ENCODE peak calls at places on chromosomes 4 and X, in eight cellular contexts. I is RWPE1, E is ascending aorta, G is aorta, D is prostate gland, S is DND-41, U is IMR-90, T is caudate nucleus. K is an unnamed sample.

GRCh38 chr4:101969965-101970364 is 179.4 kb downstream of the BANK1 start:
- DNase-seq in I (no peak), E (no peak), G (no peak), D (no peak), S (no peak), U (no peak), T (no peak), K (no peak)

GRCh38 chrX:134685662-134686061 is 27.4 kb upstream of the PLAC1 start:
- DNase-seq in I (no peak), E (no peak), G (no peak), D (no peak), S (no peak), U (peak; percentile 55), T (no peak), K (no peak)

GRCh38 chr4:143384381-143384994 is 47.8 kb downstream of the GAB1 start:
- DNase-seq in I (no peak), E (no peak), G (no peak), D (no peak), S (no peak), U (peak; percentile 47), T (no peak), K (no peak)

GRCh38 chr4:150366487-150366999 is 215.4 kb upstream of the MAB21L2 start:
- DNase-seq in I (no peak), E (no peak), G (no peak), D (no peak), S (no peak), U (no peak), T (no peak), K (no peak)

GRCh38 chr4:110064295-110064694 is 134.1 kb downstream of the ELOVL6 start:
- DNase-seq in I (no peak), E (no peak), G (no peak), D (no peak), S (no peak), U (no peak), T (no peak), K (no peak)

GRCh38 chr4:113639311-113639710 is 122.2 kb downstream of the CAMK2D start:
- DNase-seq in I (no peak), E (no peak), G (no peak), D (no peak), S (no peak), U (no peak), T (no peak), K (no peak)

GRCh38 chr4:1019320-1019719 is 7.9 kb downstream of the FGFRL1 start:
- DNase-seq in I (no peak), E (no peak), G (no peak), D (no peak), S (no peak), U (no peak), T (no peak), K (no peak)

GRCh38 chr4:157895205-157895604 is 277.6 kb downstream of the GASK1B start:
- DNase-seq in I (no peak), E (no peak), G (no peak), D (no peak), S (no peak), U (no peak), T (no peak), K (no peak)

GRCh38 chr4:184599492-184600135 is 49.6 kb downstream of the CASP3 start:
- DNase-seq in I (no peak), E (no peak), G (no peak), D (no peak), S (no peak), U (peak; percentile 86), T (no peak), K (no peak)

GRCh38 chr4:67892905-67893304 is 9.1 kb upstream of the TMPRSS11D start:
- DNase-seq in I (no peak), E (no peak), G (no peak), D (no peak), S (no peak), U (no peak), T (no peak), K (no peak)

GRCh38 chr4:54372951-54373350 is 143.9 kb downstream of the PDGFRA start:
- DNase-seq in I (no peak), E (no peak), G (no peak), D (no peak), S (no peak), U (no peak), T (no peak), K (no peak)

GRCh38 chr4:151768835-151769234 is 8.0 kb upstream of the GATB start:
- DNase-seq in I (no peak), E (no peak), G (no peak), D (no peak), S (no peak), U (no peak), T (no peak), K (no peak)

GRCh38 chrX:118272237-118272636 is 73.7 kb upstream of the WDR44 start:
- DNase-seq in I (peak; percentile 29), E (no peak), G (no peak), D (no peak), S (no peak), U (peak; percentile 52), T (no peak), K (no peak)

GRCh38 chr4:136337216-136337615 is 1195.1 kb downstream of the PCDH18 start:
- DNase-seq in I (no peak), E (no peak), G (no peak), D (no peak), S (no peak), U (no peak), T (no peak), K (no peak)

GRCh38 chrX:100615015-100615414 is 21.6 kb downstream of the TSPAN6 start:
- DNase-seq in I (peak; percentile 3), E (no peak), G (no peak), D (peak; percentile 4), S (no peak), U (peak; percentile 68), T (no peak), K (no peak)

GRCh38 chrX:154063234-154063633 is 34.3 kb downstream of the MECP2 start:
- DNase-seq in I (no peak), E (no peak), G (no peak), D (no peak), S (no peak), U (no peak), T (no peak), K (no peak)

GRCh38 chrX:9147086-9147485 is 113.2 kb upstream of the FAM9B start:
- DNase-seq in I (no peak), E (no peak), G (no peak), D (no peak), S (no peak), U (no peak), T (no peak), K (no peak)

DNA sequence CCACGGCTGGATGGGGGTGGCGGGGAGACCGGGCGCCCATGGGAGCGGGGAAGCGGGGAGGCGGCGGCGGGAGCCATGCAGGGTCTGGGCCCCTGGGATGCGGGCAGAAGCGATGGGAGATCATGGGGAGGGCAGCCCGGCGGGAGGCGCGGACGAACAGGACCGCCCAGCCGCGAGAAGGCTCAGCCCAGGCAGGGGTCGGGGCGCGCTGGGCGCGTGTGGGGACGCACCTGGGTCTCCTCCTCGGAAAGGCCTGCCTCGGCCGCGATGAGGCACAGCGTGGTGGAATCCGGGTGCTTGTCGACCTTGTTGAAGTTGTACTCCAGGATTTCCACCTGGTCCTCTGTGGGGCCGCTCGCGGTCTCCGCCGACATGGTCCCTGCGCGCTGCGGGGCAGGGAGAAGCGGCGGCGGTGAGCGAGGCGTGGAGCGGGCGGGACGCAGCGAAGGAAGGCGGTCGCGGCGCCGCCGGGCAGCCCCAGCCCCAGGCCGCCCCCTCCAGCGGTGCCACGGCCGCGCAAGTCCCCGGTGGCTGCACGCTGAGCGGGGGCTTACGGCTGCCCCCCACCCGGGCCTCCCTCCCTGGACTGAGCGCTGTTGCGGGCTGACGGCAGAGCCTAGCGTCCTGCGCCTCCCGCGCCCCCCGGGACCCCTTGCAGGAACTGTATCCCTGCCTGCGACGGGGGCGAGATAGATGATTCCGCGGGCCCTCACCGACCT is 25.3 kb downstream of the HOPX start:
- DNase-seq in I (peak; percentile 23), E (no peak), G (peak; percentile 78), D (no peak), S (no peak), U (no peak), T (no peak), K (peak; percentile 36)
- H3K27ac ChIP-seq in I (peak overlapping the region; percentile 76), E (no peak overlapping the region), G (no peak overlapping the region), D (peak overlapping the region; percentile 66), S (no peak overlapping the region), U (no peak overlapping the region), T (peak overlapping the region; percentile 50), K (peak overlapping the region; percentile 26)

DNA sequence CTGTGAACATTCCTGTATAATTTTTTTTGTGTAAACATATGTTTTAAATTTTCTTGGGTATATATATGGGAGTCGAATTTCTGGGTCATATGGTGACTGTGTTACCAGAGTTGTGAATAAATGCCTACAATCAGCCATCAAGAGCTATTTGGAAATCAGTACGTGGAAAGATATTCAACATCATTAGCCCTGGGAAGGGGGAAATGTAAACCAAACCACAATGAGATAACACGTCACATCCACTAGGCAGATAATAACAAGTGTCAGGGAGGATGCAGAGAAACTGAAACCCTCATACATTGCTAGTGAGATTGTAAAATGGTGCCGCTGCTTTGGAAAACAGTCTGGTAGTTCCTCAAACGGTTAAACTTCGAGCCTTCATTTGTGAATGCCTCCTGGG is 43.9 kb downstream of the LUZP4 start:
- DNase-seq in I (no peak), E (no peak), G (no peak), D (no peak), S (no peak), U (peak; percentile 7), T (no peak), K (no peak)
- H3K27ac ChIP-seq in I (no peak overlapping the region), E (peak overlapping the region; percentile 61), G (no peak overlapping the region), D (no peak overlapping the region), S (no peak overlapping the region), U (no peak overlapping the region), T (no peak overlapping the region), K (no peak overlapping the region)

GRCh38 chr4:61773655-61774245 is 573.6 kb downstream of the ADGRL3 start:
- DNase-seq in I (no peak), E (no peak), G (no peak), D (no peak), S (no peak), U (no peak), T (no peak), K (no peak)
- H3K27ac ChIP-seq in I (no peak overlapping the region), E (no peak overlapping the region), G (no peak overlapping the region), D (no peak overlapping the region), S (no peak overlapping the region), U (no peak overlapping the region), T (no peak overlapping the region), K (no peak overlapping the region)

GRCh38 chr4:21806991-21807390 is 141.6 kb downstream of the KCNIP4 start:
- DNase-seq in I (no peak), E (no peak), G (no peak), D (no peak), S (no peak), U (no peak), T (no peak), K (no peak)

GRCh38 chr4:21802406-21802805 is 146.2 kb downstream of the KCNIP4 start:
- DNase-seq in I (peak; percentile 44), E (no peak), G (no peak), D (no peak), S (no peak), U (no peak), T (no peak), K (no peak)

DNA sequence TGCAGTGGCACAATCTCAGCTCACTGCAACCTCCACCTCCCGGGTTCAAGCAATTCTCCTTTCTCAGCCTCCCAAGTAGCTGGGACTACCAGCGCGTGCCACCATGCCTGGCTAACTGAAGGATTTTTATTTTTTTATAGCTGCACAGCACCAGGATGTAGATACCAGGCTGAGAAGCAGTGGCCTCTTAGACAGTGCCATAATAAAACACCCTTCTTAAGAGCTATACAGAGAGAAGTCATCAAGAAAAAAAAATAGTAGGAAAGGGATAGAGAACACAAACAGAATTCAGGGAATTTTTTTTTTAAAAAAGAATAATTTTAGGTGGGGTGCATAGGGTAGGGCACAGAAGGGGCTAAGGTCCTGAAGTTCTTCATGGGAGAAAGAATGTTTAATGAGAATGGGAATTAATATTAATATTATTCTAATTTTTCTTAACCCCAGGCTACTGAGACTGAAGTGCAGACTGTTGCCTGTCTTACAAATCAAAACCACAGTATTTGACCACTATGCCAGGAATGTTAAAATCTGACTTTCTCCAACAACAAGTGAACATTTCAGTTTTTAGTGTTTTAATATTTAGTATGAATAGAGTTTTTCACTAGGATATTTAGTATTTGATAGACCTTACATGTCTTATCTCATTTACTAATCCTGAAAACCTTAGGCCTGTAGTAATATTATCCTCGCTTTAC is 146.8 kb downstream of the KCNIP4 start:
- DNase-seq in I (no peak), E (no peak), G (no peak), D (no peak), S (no peak), U (no peak), T (no peak), K (no peak)
- H3K27ac ChIP-seq in I (no peak overlapping the region), E (no peak overlapping the region), G (no peak overlapping the region), D (no peak overlapping the region), S (no peak overlapping the region), U (no peak overlapping the region), T (no peak overlapping the region), K (no peak overlapping the region)

K was measured in substantia nigra.